ENCODE peak calls at places on chromosomes 12 and 14, in four cellular contexts. N, V, E and W are unnamed samples.

GRCh38 chr12:26372856-26373255 is 177.5 kb downstream of the SSPN start:
- DNase-seq in N (no peak), V (no peak), E (no peak), W (no peak)

GRCh38 chr14:55074662-55075061 is 23.2 kb downstream of the MAPK1IP1L start:
- DNase-seq in N (no peak), V (no peak), E (peak; percentile 27), W (peak; percentile 55)

GRCh38 chr14:92577321-92577742 is 63.8 kb downstream of the RIN3 start:
- DNase-seq in N (peak; percentile 64), V (no peak), E (no peak), W (no peak)

GRCh38 chr14:75280831-75281690 is 2.4 kb downstream of the FOS start:
- DNase-seq in N (no peak), V (peak; percentile 46), E (peak; percentile 9), W (peak; percentile 45)

GRCh38 chr12:107461222-107461980 is 224.2 kb upstream of the PWP1 start:
- DNase-seq in N (no peak), V (no peak), E (peak; percentile 94), W (peak; percentile 93)

GRCh38 chr12:107645630-107646333 is 39.8 kb upstream of the PWP1 start:
- DNase-seq in N (no peak), V (no peak), E (no peak), W (peak; percentile 59)

GRCh38 chr12:21615441-21615840 is 10.8 kb upstream of the GYS2 start:
- DNase-seq in N (no peak), V (peak; percentile 39), E (peak; percentile 61), W (no peak)

GRCh38 chr14:91059576-91060471 is 617 bp downstream of the RPS6KA5 start:
- DNase-seq in N (peak; percentile 81), V (peak; percentile 67), E (no peak), W (no peak)

GRCh38 chr14:103833711-103834110 is 13.7 kb downstream of the PPP1R13B start:
- DNase-seq in N (no peak), V (no peak), E (no peak), W (no peak)

GRCh38 chr12:72547593-72547992 is 275.4 kb downstream of the TRHDE start:
- DNase-seq in N (no peak), V (no peak), E (no peak), W (peak; percentile 17)

GRCh38 chr12:94074970-94075695 is 73.2 kb upstream of the PLXNC1 start:
- DNase-seq in N (peak; percentile 65), V (no peak), E (peak; percentile 94), W (peak; percentile 81)

GRCh38 chr14:103904493-103905107 is 23.7 kb upstream of the TDRD9 start:
- DNase-seq in N (no peak), V (no peak), E (no peak), W (no peak)

GRCh38 chr12:114238808-114239207 is 167.1 kb downstream of the TBX5 start:
- DNase-seq in N (no peak), V (no peak), E (no peak), W (no peak)

GRCh38 chr12:121023799-121024198 is 7.5 kb upstream of the C12orf43 start:
- DNase-seq in N (no peak), V (no peak), E (no peak), W (no peak)

GRCh38 chr12:110658242-110658641 is 30.7 kb downstream of the HVCN1 start:
- DNase-seq in N (no peak), V (no peak), E (no peak), W (no peak)

GRCh38 chr12:55965941-55966407 is at the start of gene PMEL:
- DNase-seq in N (no peak), V (no peak), E (no peak), W (no peak)

GRCh38 chr12:93164103-93164880 is 213.4 kb upstream of the NUDT4 start:
- DNase-seq in N (no peak), V (no peak), E (peak; percentile 10), W (no peak)

GRCh38 chr12:109621864-109622485 is 48.4 kb downstream of the MVK start:
- DNase-seq in N (no peak), V (no peak), E (no peak), W (no peak)

GRCh38 chr12:40063424-40063823 is 42.5 kb downstream of the SLC2A13 start:
- DNase-seq in N (no peak), V (no peak), E (peak; percentile 48), W (peak; percentile 22)

GRCh38 chr14:67004521-67004920 is 184.7 kb upstream of the GARIN2 start:
- DNase-seq in N (no peak), V (no peak), E (peak; percentile 6), W (no peak)

GRCh38 chr14:55976619-55977018 is 141.6 kb upstream of the PELI2 start:
- DNase-seq in N (no peak), V (no peak), E (peak; percentile 34), W (no peak)

GRCh38 chr12:24177889-24178288 is 228.4 kb upstream of the SOX5 start:
- DNase-seq in N (no peak), V (no peak), E (no peak), W (no peak)

GRCh38 chr12:87439990-87440827 is 589.0 kb downstream of the C12orf50 start:
- DNase-seq in N (peak; percentile 77), V (no peak), E (peak; percentile 90), W (peak; percentile 92)

GRCh38 chr14:39251547-39251946 is 17.8 kb downstream of the MIA2 start:
- DNase-seq in N (no peak), V (no peak), E (no peak), W (no peak)

GRCh38 chr14:76696791-76697190 is 64.5 kb upstream of the VASH1 start:
- DNase-seq in N (no peak), V (no peak), E (no peak), W (no peak)

GRCh38 chr14:37565550-37565949 is 29.5 kb downstream of the FOXA1 start:
- DNase-seq in N (no peak), V (no peak), E (no peak), W (no peak)

GRCh38 chr12:58765653-58766554 is 154.4 kb downstream of the LRIG3 start:
- DNase-seq in N (no peak), V (no peak), E (no peak), W (peak; percentile 45)

GRCh38 chr12:11743748-11744147 is 94.3 kb downstream of the ETV6 start:
- DNase-seq in N (no peak), V (no peak), E (no peak), W (no peak)

GRCh38 chr14:37830271-37830670 is 234.8 kb downstream of the TTC6 start:
- DNase-seq in N (no peak), V (no peak), E (no peak), W (no peak)

GRCh38 chr14:46574236-46574970 is 77.2 kb downstream of the RPL10L start:
- DNase-seq in N (no peak), V (no peak), E (no peak), W (peak; percentile 44)

DNA sequence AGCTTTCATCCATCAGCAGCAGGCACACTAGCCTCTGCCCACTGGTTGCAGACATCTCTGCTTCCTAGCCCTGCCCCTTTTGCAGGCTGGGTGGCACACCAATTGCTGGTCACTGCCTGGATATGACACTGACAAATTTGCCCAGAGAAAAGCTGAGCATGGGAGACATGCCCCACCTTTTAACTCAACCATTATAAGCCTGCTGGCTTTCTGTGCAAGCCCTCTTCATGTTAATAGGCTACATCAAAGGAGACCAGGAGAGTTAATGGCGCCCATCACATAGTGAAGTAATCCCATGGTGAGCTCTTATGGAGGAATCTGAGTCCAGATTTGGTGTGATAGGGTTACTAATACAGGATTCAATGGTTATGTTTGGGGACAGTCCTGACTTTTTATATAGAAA is 139.2 kb downstream of the KICS2 start:
- DNase-seq in N (no peak), V (no peak), E (no peak), W (no peak)
- H3K4me3 ChIP-seq in N (no peak overlapping the region), V (no peak overlapping the region), E (no peak overlapping the region), W (no peak overlapping the region)

GRCh38 chr12:3557136-3557697 is 66.2 kb downstream of the PRMT8 start:
- DNase-seq in N (no peak), V (no peak), E (no peak), W (no peak)
- H3K4me3 ChIP-seq in N (no peak overlapping the region), V (no peak overlapping the region), E (no peak overlapping the region), W (no peak overlapping the region)

GRCh38 chr14:45284802-45285201 is 31.8 kb upstream of the MIS18BP1 start:
- DNase-seq in N (no peak), V (no peak), E (peak; percentile 9), W (no peak)
- H3K4me3 ChIP-seq in N (no peak overlapping the region), V (no peak overlapping the region), E (no peak overlapping the region), W (no peak overlapping the region)

GRCh38 chr12:20588057-20588456 is 107.1 kb upstream of the SLCO1C1 start:
- DNase-seq in N (no peak), V (no peak), E (no peak), W (no peak)
- H3K4me3 ChIP-seq in N (no peak overlapping the region), V (no peak overlapping the region), E (no peak overlapping the region), W (no peak overlapping the region)

GRCh38 chr12:68612245-68612644 is 1.5 kb downstream of the RAP1B start:
- DNase-seq in N (no peak), V (no peak), E (peak; percentile 65), W (peak; percentile 32)
- H3K4me3 ChIP-seq in N (peak overlapping the region; percentile 83), V (peak overlapping the region; percentile 89), E (peak overlapping the region; percentile 85), W (peak overlapping the region; percentile 95)